ENCODE peak calls at places on chromosomes 2 and 18, in four cellular contexts. W is cardiac muscle cell, M is fibroblast of lung, J is colonic mucosa. L is an unnamed sample.

GRCh38 chr2:106108351-106108750 is 85.8 kb downstream of the UXS1 start:
- DNase-seq in W (peak), M (peak), J (no peak), L (no peak)

GRCh38 chr2:227706859-227707258 is 11.0 kb downstream of the SLC19A3 start:
- DNase-seq in W (no peak), M (no peak), J (peak), L (no peak)

GRCh38 chr2:234564719-234565118 is 67.8 kb upstream of the ARL4C start:
- DNase-seq in W (no peak), M (peak), J (no peak), L (no peak)

GRCh38 chr2:17873021-17873420 is 5.4 kb upstream of the KCNS3 start:
- DNase-seq in W (no peak), M (no peak), J (no peak), L (no peak)

GRCh38 chr2:54908591-54908990 is 141.7 kb downstream of the RTN4 start:
- DNase-seq in W (no peak), M (no peak), J (no peak), L (no peak)

GRCh38 chr2:158777077-158777476 is 18.0 kb upstream of the DAPL1 start:
- DNase-seq in W (no peak), M (no peak), J (no peak), L (no peak)

GRCh38 chr2:88201811-88202169 is 31.6 kb downstream of the THNSL2 start:
- DNase-seq in W (no peak), M (no peak), J (no peak), L (no peak)

GRCh38 chr2:5176764-5177163 is 515.4 kb upstream of the SOX11 start:
- DNase-seq in W (no peak), M (peak), J (no peak), L (no peak)

DNA sequence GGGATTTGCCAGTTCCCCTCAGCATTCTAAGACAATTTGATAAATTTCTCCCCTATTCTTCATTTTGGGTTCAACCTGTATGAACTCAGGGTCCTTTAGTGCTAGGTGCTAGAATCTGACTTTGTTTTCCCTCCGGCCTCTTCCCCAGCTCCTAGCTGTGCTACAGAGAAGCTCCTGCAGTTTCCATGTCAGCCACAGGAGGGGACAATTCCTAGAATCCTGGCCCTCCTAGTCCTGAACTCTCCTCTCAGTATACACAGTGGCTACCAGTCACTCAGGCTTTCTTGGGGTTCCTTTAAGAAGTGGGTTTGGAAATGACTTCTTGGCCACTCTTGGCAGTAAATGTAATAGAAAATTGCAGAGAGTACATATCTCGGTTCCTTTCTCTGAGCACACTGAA is 4.9 kb upstream of the CHST10 start:
- DNase-seq in W (peak), M (peak), J (no peak), L (peak)
- TF ChIP-seq CTCF in W (peak), M (peak), J (peak), L (peak)

DNA sequence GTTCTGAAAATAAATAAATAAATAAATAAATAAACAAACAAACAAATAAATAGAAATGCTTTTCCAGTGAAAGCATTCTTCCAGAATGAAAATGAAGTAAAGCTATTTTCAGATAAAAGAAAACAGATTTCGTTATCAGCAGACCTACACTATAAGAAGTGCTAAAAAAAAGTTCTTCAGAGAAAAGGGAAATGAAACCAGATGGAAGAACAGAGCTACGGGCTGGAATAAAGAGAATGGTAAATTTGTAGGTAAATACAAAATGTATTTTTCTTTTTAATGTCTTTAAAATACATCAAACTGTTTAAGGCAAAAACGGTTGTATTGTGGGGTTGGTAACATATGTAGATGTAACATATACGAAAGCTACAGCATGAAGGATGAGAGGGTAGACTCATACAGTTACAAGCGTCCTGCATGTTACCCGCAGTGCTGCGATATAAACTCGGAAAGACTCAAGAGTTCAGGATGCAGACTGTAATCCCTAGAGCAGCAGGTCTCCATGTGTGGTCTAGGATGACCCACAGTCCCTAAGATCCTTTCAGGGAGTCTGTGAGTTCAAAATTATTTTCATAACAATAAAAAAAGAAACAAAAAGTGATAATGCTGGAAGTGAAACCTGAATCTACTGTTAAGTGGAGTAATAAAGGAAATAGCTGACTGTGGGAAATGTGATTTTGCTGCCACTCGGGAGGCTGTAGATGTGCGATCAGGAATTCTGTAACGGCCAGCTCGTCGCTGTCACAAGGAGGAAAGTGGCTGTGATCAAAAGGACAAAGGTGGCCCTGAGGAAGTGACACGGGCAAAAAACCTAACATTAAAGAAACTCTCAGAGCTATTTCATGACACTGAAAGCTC is 5.3 kb upstream of the RAB12 start:
- DNase-seq in W (no peak), M (no peak), J (no peak), L (peak)
- H3K4me3 ChIP-seq in W (no peak), M (no peak), J (no peak), L (peak)

GRCh38 chr2:134395779-134396178 is 141.9 kb downstream of the MGAT5 start:
- DNase-seq in W (no peak), M (no peak), J (no peak), L (no peak)

GRCh38 chr2:134391751-134392160 is 137.9 kb downstream of the MGAT5 start:
- DNase-seq in W (no peak), M (no peak), J (peak), L (peak)

GRCh38 chr2:134396493-134396892 is 142.6 kb downstream of the MGAT5 start:
- DNase-seq in W (no peak), M (no peak), J (peak), L (no peak)

GRCh38 chr2:134389331-134389835 is 135.5 kb downstream of the MGAT5 start:
- DNase-seq in W (no peak), M (no peak), J (no peak), L (no peak)

GRCh38 chr2:134392689-134393476 is 139.0 kb downstream of the MGAT5 start:
- DNase-seq in W (no peak), M (no peak), J (no peak), L (no peak)
- TF ChIP-seq CTCF in W (peak), M (no peak), J (no peak), L (no peak)

GRCh38 chr2:636649-637405 is 40.4 kb downstream of the TMEM18 start:
- DNase-seq in W (peak), M (peak), J (peak), L (peak)
- H3K4me3 ChIP-seq in W (no peak), M (no peak), J (peak), L (no peak)

DNA sequence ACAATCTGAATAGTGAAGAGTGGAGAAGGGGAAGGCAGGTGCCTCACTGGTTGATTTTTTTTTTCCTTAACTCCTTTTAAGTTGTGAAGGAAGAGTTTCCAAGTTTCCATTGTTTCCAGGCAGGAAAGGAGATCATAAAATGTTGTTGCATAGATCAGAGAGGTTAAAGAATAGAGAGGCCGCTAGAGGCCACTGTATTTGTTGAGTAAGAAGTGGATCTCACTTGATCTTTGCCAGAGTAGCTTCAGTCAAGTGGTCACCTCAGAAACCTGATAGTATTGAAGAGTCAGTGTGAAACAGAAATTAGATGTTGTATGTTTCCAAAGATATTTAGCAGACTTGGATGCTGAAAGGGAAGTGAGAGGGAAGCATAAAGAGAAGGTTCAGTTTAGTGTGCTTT is 17.6 kb downstream of the CTNNA2 start:
- DNase-seq in W (peak), M (no peak), J (no peak), L (no peak)
- TF ChIP-seq CTCF in W (no peak), M (no peak), J (no peak), L (no peak)

GRCh38 chr2:190545082-190545481 is 10.6 kb upstream of the NEMP2 start:
- DNase-seq in W (no peak), M (peak), J (no peak), L (no peak)
- H3K4me3 ChIP-seq in W (no peak), M (no peak), J (no peak), L (no peak)

DNA sequence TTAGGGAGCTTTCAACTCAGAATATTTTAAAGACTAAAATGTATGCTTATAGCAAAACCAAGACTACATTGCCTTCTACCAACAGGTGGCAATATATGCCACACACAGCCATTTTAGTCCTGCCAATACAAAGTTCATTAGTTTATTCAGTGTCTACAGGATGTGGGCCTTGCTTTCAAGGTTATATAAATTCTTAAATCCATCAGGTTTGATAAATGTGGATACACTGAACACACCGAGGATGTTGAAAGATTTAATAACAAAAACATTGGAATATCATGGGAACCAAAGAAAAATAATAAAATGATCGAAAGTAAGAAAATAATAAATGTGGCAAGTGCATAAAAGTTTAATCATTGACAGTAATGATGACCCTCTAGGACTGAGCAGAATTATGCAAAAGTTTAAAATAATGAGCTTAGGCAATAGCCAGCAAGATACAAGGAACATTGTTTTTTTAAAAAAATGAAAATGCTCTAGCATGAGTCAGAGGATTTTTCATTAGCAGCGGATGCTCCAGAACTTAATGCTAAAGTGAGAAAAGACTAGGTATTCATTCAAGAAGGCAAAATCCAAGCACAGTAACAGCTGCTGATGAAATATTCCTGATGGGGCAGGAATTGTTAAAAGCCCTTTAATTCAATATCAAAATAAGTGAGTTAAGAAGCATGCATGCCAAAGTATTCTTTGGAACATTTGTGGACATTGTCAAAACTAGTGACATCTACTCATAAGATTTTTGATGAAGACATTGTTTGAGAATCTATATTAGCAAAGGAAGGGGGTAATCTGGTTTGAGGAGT is 14.2 kb downstream of the SCN9A start:
- DNase-seq in W (peak), M (peak), J (no peak), L (peak)
- TF ChIP-seq CTCF in W (peak), M (peak), J (peak), L (peak)

GRCh38 chr18:837922-838321 is 25.9 kb upstream of the YES1 start:
- DNase-seq in W (no peak), M (no peak), J (no peak), L (no peak)
- H3K4me3 ChIP-seq in W (no peak), M (no peak), J (no peak), L (no peak)

GRCh38 chr18:32173654-32174053 is 16.2 kb upstream of the MEP1B start:
- DNase-seq in W (no peak), M (no peak), J (no peak), L (no peak)
- TF ChIP-seq CTCF in W (no peak), M (no peak), J (no peak), L (no peak)

L was measured in GM12865.